ENCODE peak calls at places on chromosomes 12 and 14, in five cellular contexts. R, K, B, V and J are unnamed samples.

GRCh38 chr14:51093371-51094281 is 1.3 kb downstream of the TRIM9 start:
- DNase-seq in K (peak; percentile 46), B (peak; percentile 36), V (peak; percentile 32), R (peak; percentile 51), J (peak; percentile 57)

GRCh38 chr12:92136883-92137582 is 8.6 kb downstream of the BTG1 start:
- DNase-seq in V (peak; percentile 51), R (no peak), B (no peak), K (no peak), J (no peak)

GRCh38 chr14:41476526-41476925 is 130.2 kb upstream of the LRFN5 start:
- DNase-seq in B (no peak), K (no peak), R (no peak), V (no peak), J (no peak)

GRCh38 chr14:71062581-71063303 is 155.5 kb downstream of the PCNX1 start:
- DNase-seq in B (no peak), R (no peak), V (no peak), K (no peak), J (no peak)

GRCh38 chr12:6950944-6951540 is at the start of gene PTPN6:
- DNase-seq in B (no peak), K (peak; percentile 85), R (peak; percentile 63), V (no peak), J (peak; percentile 75)

GRCh38 chr12:45186762-45187161 is 29.1 kb upstream of the ANO6 start:
- DNase-seq in R (no peak), B (no peak), V (no peak), K (no peak), J (no peak)

GRCh38 chr12:28622416-28622815 is 432.2 kb downstream of the CCDC91 start:
- DNase-seq in R (no peak), B (no peak), K (no peak), V (no peak), J (no peak)

GRCh38 chr14:59769586-59769985 is 101.0 kb downstream of the RTN1 start:
- DNase-seq in B (no peak), R (no peak), V (no peak), K (no peak), J (no peak)

GRCh38 chr12:57368349-57369095 is 62.3 kb downstream of the R3HDM2 start:
- DNase-seq in B (no peak), V (peak; percentile 86), K (no peak), R (no peak), J (no peak)

GRCh38 chr14:104686624-104687517 is 2.5 kb upstream of the INF2 start:
- DNase-seq in B (no peak), R (peak; percentile 74), K (peak; percentile 40), V (no peak), J (no peak)

DNA sequence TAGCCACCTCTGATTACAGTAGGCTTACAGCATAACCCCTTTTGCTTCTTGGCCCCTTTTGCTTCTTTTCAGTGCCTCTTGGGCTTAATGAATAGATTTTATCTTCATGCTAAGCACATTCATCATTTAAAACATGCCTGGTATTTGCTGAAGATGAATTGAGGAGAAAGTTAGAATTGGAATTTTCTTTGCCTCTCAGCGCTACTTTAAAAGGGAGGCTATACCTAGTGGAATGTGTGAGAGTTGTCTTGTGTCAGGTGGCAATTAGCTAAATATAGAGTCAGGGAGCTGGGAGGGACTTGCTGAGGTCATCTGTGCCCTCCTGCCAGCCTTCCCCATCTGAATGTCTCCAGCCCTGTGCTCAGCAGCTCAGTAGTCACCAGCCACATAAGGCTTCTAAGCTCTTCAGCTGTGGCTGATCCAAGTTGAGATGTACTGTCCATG is 132.2 kb downstream of the SAMD4A start:
- DNase-seq in V (peak; percentile 32), B (no peak), R (no peak), K (peak; percentile 59), J (no peak)
- H3K4me1 ChIP-seq in V (peaks cover 13% of the 10 kb centered on the region), B (peaks cover 11% of the 10 kb centered on the region), R (no peaks in the 10 kb centered on the region), K (peaks cover 3% of the 10 kb centered on the region), J (peaks cover 1% of the 10 kb centered on the region)

DNA sequence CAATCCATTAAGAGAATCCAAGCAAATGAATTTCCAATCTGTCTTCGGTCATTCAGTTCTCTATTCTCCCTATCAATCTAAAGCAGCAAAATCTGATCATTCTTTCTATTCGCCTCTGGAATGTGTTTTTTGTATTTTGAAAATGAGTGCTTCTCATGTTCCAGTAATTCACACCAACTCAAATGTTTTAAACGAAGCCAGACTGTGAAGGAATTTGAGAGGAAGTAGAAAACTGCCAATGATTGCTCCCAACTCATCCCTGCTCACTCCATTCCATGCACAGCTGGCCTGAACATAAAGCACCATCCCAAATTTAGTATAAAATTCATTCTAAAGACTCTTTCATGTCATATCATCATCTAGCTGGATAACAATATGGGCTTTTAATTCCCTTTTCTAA is 123.8 kb downstream of the DUSP6 start:
- DNase-seq in B (no peak), V (no peak), K (no peak), R (no peak), J (no peak)
- H3K4me1 ChIP-seq in B (peaks cover 2% of the 10 kb centered on the region), V (no peaks in the 10 kb centered on the region), K (peaks cover 2% of the 10 kb centered on the region), R (no peaks in the 10 kb centered on the region), J (no peaks in the 10 kb centered on the region)

GRCh38 chr12:100461330-100461973 is 12.2 kb upstream of the NR1H4 start:
- DNase-seq in K (no peak), V (no peak), B (no peak), R (no peak), J (no peak)

GRCh38 chr12:100468126-100468525 is 5.5 kb upstream of the NR1H4 start:
- DNase-seq in V (no peak), K (no peak), B (no peak), R (no peak), J (no peak)

GRCh38 chr12:100460702-100461101 is 13.0 kb upstream of the NR1H4 start:
- DNase-seq in R (no peak), K (no peak), B (no peak), V (no peak), J (no peak)

DNA sequence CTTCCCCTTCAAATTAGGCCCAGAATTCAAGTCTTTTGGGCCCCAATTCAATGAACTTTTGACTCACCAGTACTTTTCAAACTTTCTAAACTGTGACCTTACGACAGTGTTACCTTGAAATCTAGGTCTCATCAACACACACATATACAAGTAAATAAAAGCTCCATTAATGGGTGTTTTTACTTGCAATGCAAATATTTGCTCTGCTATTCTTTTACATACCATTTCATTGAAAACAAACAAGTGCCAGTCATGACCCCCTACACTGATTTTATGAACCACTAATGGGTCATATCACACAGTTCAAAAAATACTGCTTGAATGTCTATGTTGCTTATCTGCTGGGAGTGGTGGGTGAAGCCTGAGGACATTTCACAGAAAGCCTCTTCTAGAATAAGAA is 9.1 kb upstream of the NR1H4 start:
- DNase-seq in R (no peak), V (no peak), K (no peak), B (no peak), J (no peak)
- H3K4me1 ChIP-seq in R (no peaks in the 10 kb centered on the region), V (peaks cover 4% of the 10 kb centered on the region), K (no peaks in the 10 kb centered on the region), B (peaks cover 4% of the 10 kb centered on the region), J (no peaks in the 10 kb centered on the region)

DNA sequence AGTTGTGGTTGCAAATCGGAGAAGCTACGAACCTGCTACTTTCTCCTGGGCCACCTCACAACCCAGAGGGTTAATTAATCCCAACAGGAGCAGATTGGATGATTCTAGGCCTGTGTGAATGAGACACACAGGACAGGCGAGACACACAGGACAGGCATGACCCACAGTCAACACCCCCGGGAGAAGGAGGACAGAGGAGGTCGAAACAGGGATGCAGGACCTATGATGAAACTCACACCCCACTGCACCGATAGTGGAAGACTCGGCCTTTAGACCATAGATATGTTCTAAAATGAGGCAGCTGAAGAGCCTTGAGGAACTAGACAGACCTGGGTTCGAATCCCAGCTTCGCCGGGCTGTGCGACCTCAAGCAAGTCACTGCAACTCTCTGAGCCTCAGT is 11.6 kb downstream of the TMEM119 start:
- DNase-seq in K (no peak), B (no peak), V (no peak), R (peak; percentile 15), J (no peak)
- H3K4me1 ChIP-seq in K (no peaks in the 10 kb centered on the region), B (peaks cover 14% of the 10 kb centered on the region), V (peaks cover 37% of the 10 kb centered on the region), R (no peaks in the 10 kb centered on the region), J (no peaks in the 10 kb centered on the region)